ENCODE peak calls at places on chromosomes 1 and 21, in seven cellular contexts. H, Z, A, X, L, G and C are unnamed samples.

GRCh38 chr1:230335861-230336549 is 90.1 kb downstream of the PGBD5 start:
- DNase-seq in H (no peak), Z (no peak), A (peak), X (no peak), L (no peak), G (peak), C (no peak)

GRCh38 chr1:57421366-57421765 is 2.5 kb downstream of the DAB1 start:
- DNase-seq in H (no peak), Z (no peak), A (no peak), X (no peak), L (no peak), G (no peak), C (no peak)

GRCh38 chr1:180178511-180179161 is 24.0 kb downstream of the QSOX1 start:
- DNase-seq in H (peak), Z (peak), A (peak), X (peak), L (no peak), G (peak), C (peak)

GRCh38 chr1:116769561-116769977 is 15.3 kb downstream of the CD2 start:
- DNase-seq in H (peak), Z (peak), A (no peak), X (peak), L (no peak), G (peak), C (no peak)

GRCh38 chr1:155002479-155003226 is at the start of gene ZBTB7B:
- DNase-seq in H (no peak), Z (no peak), A (no peak), X (peak), L (no peak), G (peak), C (no peak)

GRCh38 chr1:26408604-26409003 is 2.0 kb upstream of the LIN28A start:
- DNase-seq in H (peak), Z (peak), A (peak), X (peak), L (peak), G (peak), C (peak)

GRCh38 chr1:161962094-161962887 is 61.4 kb downstream of the OLFML2B start:
- DNase-seq in H (no peak), Z (no peak), A (peak), X (no peak), L (no peak), G (peak), C (no peak)

GRCh38 chr1:171965802-171966201 is 124.5 kb downstream of the DNM3 start:
- DNase-seq in H (no peak), Z (no peak), A (peak), X (no peak), L (no peak), G (no peak), C (no peak)

GRCh38 chr1:15469836-15470495 is 5.9 kb upstream of the CELA2B start:
- DNase-seq in H (no peak), Z (no peak), A (no peak), X (no peak), L (no peak), G (no peak), C (no peak)

GRCh38 chr1:203263496-203263895 is 34.0 kb upstream of the CHIT1 start:
- DNase-seq in H (no peak), Z (no peak), A (no peak), X (no peak), L (no peak), G (no peak), C (no peak)

GRCh38 chr1:81304187-81304586 is 496.5 kb upstream of the ADGRL2 start:
- DNase-seq in H (no peak), Z (no peak), A (peak), X (no peak), L (no peak), G (peak), C (no peak)

GRCh38 chr1:64476251-64476952 is 6.5 kb downstream of the CACHD1 start:
- DNase-seq in H (no peak), Z (no peak), A (peak), X (no peak), L (no peak), G (peak), C (peak)

GRCh38 chr21:40555129-40555528 is 291.8 kb downstream of the DSCAM start:
- DNase-seq in H (no peak), Z (no peak), A (no peak), X (no peak), L (no peak), G (no peak), C (no peak)

GRCh38 chr1:200191993-200192392 is 164.5 kb downstream of the NR5A2 start:
- DNase-seq in H (no peak), Z (no peak), A (peak), X (no peak), L (no peak), G (no peak), C (no peak)